ENCODE peak calls at places on chromosomes 5 and 9, in five cellular contexts. F is neural progenitor cell, M is fibroblast of lung, Y is K562, Q is GM23338. X is an unnamed sample.

GRCh38 chr9:126367646-126368419 is 41.2 kb downstream of the MVB12B start:
- DNase-seq in Q (no peak), F (no peak), Y (no peak), M (no peak), X (no peak)

GRCh38 chr5:176620333-176620981 is 9.9 kb downstream of the SNCB start:
- DNase-seq in Y (peak), Q (peak), F (no peak), M (peak), X (no peak)

GRCh38 chr5:78638423-78638822 is 10.1 kb downstream of the LHFPL2 start:
- DNase-seq in Q (no peak), M (peak), F (peak), Y (no peak), X (no peak)

GRCh38 chr9:80552931-80553330 is 981.2 kb downstream of the TLE4 start:
- DNase-seq in F (no peak), M (peak), Q (peak), Y (no peak), X (no peak)

GRCh38 chr5:32249668-32250067 is 63.1 kb downstream of the MTMR12 start:
- DNase-seq in Y (no peak), Q (no peak), F (no peak), M (no peak), X (no peak)

GRCh38 chr5:8478308-8478707 is 609.4 kb downstream of the MTRR start:
- DNase-seq in F (no peak), M (no peak), Y (no peak), Q (no peak), X (no peak)

GRCh38 chr9:97981828-97982164 is 1.3 kb upstream of the ANP32B start:
- DNase-seq in M (peak), Y (no peak), F (no peak), Q (no peak), X (no peak)

GRCh38 chr5:77935516-77936364 is 159.6 kb upstream of the TBCA start:
- DNase-seq in F (no peak), Y (no peak), M (peak), Q (no peak), X (peak)

GRCh38 chr9:125506045-125506444 is 201.0 kb downstream of the MAPKAP1 start:
- DNase-seq in Q (peak), M (peak), F (no peak), Y (no peak), X (no peak)

GRCh38 chr9:1046639-1047604 is 3.2 kb upstream of the DMRT2 start:
- DNase-seq in F (no peak), M (no peak), Q (peak), Y (no peak), X (no peak)
- TF ChIP-seq EZH2 in F (no peak), M (no peak), Q (peak), Y (no peak), X (no peak)

DNA sequence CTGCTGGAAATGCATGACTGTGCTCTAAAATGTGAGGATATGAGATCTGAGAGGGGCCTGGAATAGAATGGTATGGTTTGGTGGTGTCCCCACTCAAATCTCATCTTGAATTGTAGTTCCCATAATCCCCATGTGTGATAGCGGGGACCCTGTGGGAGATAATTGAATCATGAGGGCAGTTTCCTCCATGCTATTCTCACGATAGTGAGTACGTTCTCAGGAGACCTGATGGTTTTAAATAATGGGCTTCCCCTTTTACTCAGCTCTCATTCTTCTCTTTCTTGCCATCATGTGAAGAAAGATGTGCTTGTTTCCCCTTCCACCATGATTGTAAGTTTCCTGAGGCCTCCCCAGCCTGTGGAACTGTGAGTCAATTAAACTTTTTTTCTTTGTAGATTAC is 133.6 kb upstream of the ADAMTS16 start:
- DNase-seq in M (no peak), Q (no peak), Y (no peak), F (no peak), X (no peak)
- H2AFZ ChIP-seq in M (no peak), Q (no peak), Y (no peak), F (no peak), X (no peak)

GRCh38 chr5:3601929-3602712 is 6.5 kb downstream of the IRX1 start:
- DNase-seq in Q (no peak), F (peak), M (no peak), Y (no peak), X (no peak)
- TF ChIP-seq EZH2 in Q (peak), F (peak), M (no peak), Y (no peak), X (no peak)

GRCh38 chr9:26669641-26670040 is 223.0 kb downstream of the CAAP1 start:
- DNase-seq in M (no peak), F (peak), Q (no peak), Y (no peak), X (no peak)
- H2AFZ ChIP-seq in M (no peak), F (peak), Q (peak), Y (no peak), X (no peak)

GRCh38 chr9:34628656-34629491 is at the start of gene ARID3C:
- DNase-seq in Y (peak), Q (peak), F (peak), M (no peak), X (peak)
- TF ChIP-seq EZH2 in Y (no peak), Q (peak), F (peak), M (peak), X (no peak)